ENCODE peak calls at places on chromosome 18, in four cellular contexts. O, A, E and W are unnamed samples.

GRCh38 chr18:25658476-25658875 is 306.5 kb upstream of the ZNF521 start:
- DNase-seq in E (no peak), A (no peak), O (no peak), W (no peak)

GRCh38 chr18:63427566-63427965 is 5.3 kb upstream of the VPS4B start:
- DNase-seq in E (no peak), A (no peak), O (no peak), W (no peak)

GRCh38 chr18:808086-808485 is 4.0 kb downstream of the YES1 start:
- DNase-seq in O (peak), E (no peak), A (no peak), W (no peak)

GRCh38 chr18:63198098-63198760 is 121.3 kb downstream of the BCL2 start:
- DNase-seq in O (no peak), E (no peak), A (no peak), W (no peak)

GRCh38 chr18:12766986-12767433 is 64.2 kb downstream of the PSMG2 start:
- DNase-seq in A (no peak), E (no peak), O (no peak), W (no peak)

GRCh38 chr18:23689031-23689615 is at the start of gene LAMA3:
- DNase-seq in O (no peak), A (no peak), E (peak), W (no peak)

GRCh38 chr18:8696749-8697211 is 8.6 kb upstream of the MTCL1 start:
- DNase-seq in A (no peak), O (no peak), E (peak), W (peak)

GRCh38 chr18:22167091-22167470 is 2.3 kb upstream of the GATA6 start:
- DNase-seq in E (peak), A (no peak), O (no peak), W (no peak)

GRCh38 chr18:76350134-76351025 is 144.7 kb downstream of the ZNF516 start:
- DNase-seq in E (no peak), O (no peak), A (no peak), W (no peak)

GRCh38 chr18:53687002-53687401 is 537.5 kb downstream of the MBD2 start:
- DNase-seq in O (no peak), E (no peak), A (no peak), W (no peak)

DNA sequence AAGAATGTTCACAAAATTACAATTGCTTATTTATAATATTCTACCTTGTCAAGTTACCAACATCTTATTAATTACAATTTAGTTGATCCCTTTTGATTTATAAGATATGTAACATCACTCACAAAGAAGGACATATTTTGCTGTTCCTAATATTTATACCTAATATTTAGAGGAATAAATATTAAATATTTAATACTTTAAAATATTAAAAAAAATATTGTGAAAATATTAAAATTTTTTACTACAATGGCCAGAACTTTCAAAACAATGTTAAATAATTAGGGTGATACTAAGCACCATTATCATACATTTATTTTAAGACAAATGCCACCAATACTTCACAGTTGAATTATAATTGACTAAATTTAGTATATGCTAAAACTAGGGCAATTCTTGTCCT is 254.7 kb downstream of the DLGAP1 start:
- DNase-seq in E (no peak), O (no peak), A (no peak), W (no peak)
- H3K27ac ChIP-seq in E (no peak), O (no peak), A (no peak), W (no peak)

GRCh38 chr18:35378206-35378795 is 1.2 kb upstream of the ZNF396 start:
- DNase-seq in O (no peak), A (no peak), E (no peak), W (no peak)

GRCh38 chr18:35383136-35383535 is 6.0 kb upstream of the ZNF396 start:
- DNase-seq in A (no peak), E (no peak), O (no peak), W (no peak)

GRCh38 chr18:35376393-35376741 is 770 bp downstream of the ZNF396 start:
- DNase-seq in A (no peak), E (no peak), O (no peak), W (no peak)

GRCh38 chr18:35376742-35377695 is at the start of gene ZNF396:
- DNase-seq in O (no peak), E (peak), A (peak), W (peak)

DNA sequence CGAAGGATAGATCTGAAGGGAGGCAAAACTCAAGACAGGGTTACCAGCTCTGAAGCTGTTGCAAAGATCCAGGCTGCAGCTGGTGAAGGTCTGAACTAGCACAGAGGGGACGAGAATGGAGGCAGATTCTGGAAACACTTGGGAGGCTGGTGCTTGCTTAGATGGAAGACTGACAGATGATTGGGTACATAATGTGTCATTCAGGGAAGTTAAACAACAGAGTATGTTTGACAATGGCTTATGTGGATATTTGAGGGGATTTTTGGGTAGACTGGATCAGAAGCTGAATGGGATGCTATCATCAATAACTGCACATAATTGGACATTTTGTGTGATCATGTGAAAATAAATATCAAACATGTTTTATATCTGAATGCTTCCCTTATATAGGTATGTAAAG is 2.3 kb upstream of the ZNF396 start:
- DNase-seq in E (no peak), O (no peak), A (no peak), W (no peak)
- H3K27ac ChIP-seq in E (no peak), O (no peak), A (no peak), W (no peak)

DNA sequence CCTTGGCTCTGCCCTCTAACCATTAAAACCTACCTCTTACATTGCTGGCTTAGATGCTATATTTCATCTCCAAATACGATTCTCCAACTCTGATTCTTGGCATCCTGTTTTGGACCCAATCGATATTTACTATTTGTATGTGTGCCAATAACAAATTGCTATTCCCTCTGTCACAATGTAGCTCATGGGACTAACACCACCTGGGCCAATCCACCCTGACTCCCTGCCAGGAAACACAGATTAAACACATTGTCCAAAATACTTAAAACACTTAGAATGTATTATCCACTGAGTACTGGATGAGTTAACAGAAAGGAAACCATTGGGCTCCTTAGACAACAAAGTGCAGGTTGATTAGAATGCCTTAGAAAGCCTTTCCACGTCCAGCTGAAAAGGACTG is 79.5 kb upstream of the ARHGAP28 start:
- DNase-seq in O (no peak), E (no peak), A (no peak), W (no peak)
- H3K27ac ChIP-seq in O (no peak), E (no peak), A (no peak), W (no peak)

DNA sequence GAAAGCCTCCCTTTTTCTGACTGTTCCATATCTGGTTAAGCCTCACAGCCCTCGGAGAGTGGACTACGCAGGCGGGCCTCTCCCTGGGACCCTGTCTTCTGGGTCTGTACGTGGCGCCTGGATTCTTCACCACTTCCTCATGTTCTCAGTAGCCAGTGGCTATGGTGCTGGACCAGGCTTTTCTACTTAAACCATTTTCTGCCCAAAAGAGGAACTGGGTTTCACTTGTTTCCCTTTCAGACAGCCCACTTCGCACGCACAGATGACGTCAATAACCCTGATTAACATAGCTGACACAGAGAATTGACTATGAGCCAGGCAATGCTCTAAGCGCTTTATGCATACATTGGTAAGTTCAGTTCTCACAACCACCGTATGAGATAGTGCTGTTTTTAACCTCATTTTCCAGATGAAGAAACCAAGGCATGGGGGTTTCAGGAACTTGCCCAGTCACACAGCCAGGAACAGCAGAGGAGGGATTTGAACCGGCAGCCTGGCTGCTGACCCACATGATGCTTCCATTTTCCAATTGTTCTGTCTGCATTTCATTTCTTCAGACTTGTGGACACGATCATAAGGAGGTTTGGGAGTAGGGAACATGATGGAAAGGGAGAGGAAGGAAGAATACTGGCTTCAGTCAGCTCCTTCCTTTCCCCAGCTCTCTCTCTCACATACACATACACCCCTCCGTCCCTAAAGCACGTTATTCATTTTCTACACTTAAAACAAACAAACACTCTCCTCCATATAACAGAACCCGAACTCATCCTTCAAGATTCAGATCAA is 41.7 kb downstream of the MYOM1 start:
- DNase-seq in A (peak), O (no peak), E (peak), W (no peak)
- H3K27ac ChIP-seq in A (no peak), O (no peak), E (peak), W (no peak)